ENCODE peak calls at places on chromosomes 11 and 22, in six cellular contexts. A, G, F, Z, P and D are unnamed samples.

GRCh38 chr11:120229451-120230424 is 10.2 kb upstream of the POU2F3 start:
- DNase-seq in F (no peak), A (no peak), Z (peak), G (no peak), P (no peak), D (no peak)

GRCh38 chr11:59669611-59670009 is 773 bp upstream of the PATL1 start:
- DNase-seq in G (no peak), Z (no peak), P (no peak), A (no peak), F (no peak), D (peak)

GRCh38 chr11:45894555-45895247 is 9.2 kb downstream of the MAPK8IP1 start:
- DNase-seq in G (no peak), P (no peak), F (no peak), Z (peak), A (no peak), D (no peak)

GRCh38 chr11:79076526-79077115 is 364.2 kb downstream of the TENM4 start:
- DNase-seq in A (no peak), Z (peak), G (peak), F (peak), P (no peak), D (peak)

GRCh38 chr11:57055780-57056179 is 67.1 kb downstream of the OR5AK2 start:
- DNase-seq in P (no peak), A (no peak), G (no peak), F (no peak), Z (no peak), D (no peak)

GRCh38 chr11:108853864-108854263 is 189.0 kb downstream of the DDX10 start:
- DNase-seq in Z (no peak), A (no peak), P (no peak), F (peak), G (no peak), D (no peak)

GRCh38 chr22:24181996-24182560 is 791 bp downstream of the SUSD2 start:
- DNase-seq in G (no peak), A (no peak), F (no peak), P (no peak), Z (no peak), D (no peak)

GRCh38 chr11:72585762-72586590 is 88.2 kb downstream of the PDE2A start:
- DNase-seq in G (peak), F (peak), A (peak), Z (peak), P (peak), D (peak)

GRCh38 chr22:24685804-24686203 is 82.8 kb downstream of the GGT1 start:
- DNase-seq in F (no peak), A (no peak), Z (peak), P (no peak), G (no peak), D (no peak)

GRCh38 chr22:32053165-32053755 is 10.2 kb downstream of the SLC5A1 start:
- DNase-seq in G (no peak), Z (no peak), A (no peak), F (no peak), P (no peak), D (no peak)

GRCh38 chr11:32931605-32932004 is 39.0 kb downstream of the QSER1 start:
- DNase-seq in A (no peak), F (no peak), P (no peak), G (no peak), Z (no peak), D (no peak)

GRCh38 chr11:35152575-35152974 is 13.6 kb downstream of the CD44 start:
- DNase-seq in P (no peak), F (no peak), A (no peak), Z (no peak), G (no peak), D (no peak)

GRCh38 chr11:28107331-28107725 is 628 bp downstream of the KIF18A start:
- DNase-seq in Z (peak), P (no peak), A (no peak), F (peak), G (no peak), D (peak)

GRCh38 chr11:96045622-96046456 is 121.9 kb upstream of the MTMR2 start:
- DNase-seq in F (no peak), A (no peak), G (no peak), P (no peak), Z (peak), D (no peak)

GRCh38 chr11:34640050-34640971 is 19.4 kb downstream of the EHF start:
- DNase-seq in G (no peak), F (no peak), A (no peak), Z (peak), P (no peak), D (no peak)

GRCh38 chr22:50727678-50728522 is 10.1 kb upstream of the ACR start:
- DNase-seq in F (no peak), Z (no peak), G (no peak), P (no peak), A (no peak), D (no peak)

GRCh38 chr22:49963647-49964026 is 3.1 kb downstream of the PIM3 start:
- DNase-seq in F (no peak), Z (no peak), G (no peak), A (no peak), P (no peak), D (no peak)

GRCh38 chr11:97638825-97639224 is 1249.0 kb downstream of the JRKL start:
- DNase-seq in A (no peak), F (no peak), P (no peak), Z (no peak), G (no peak), D (no peak)

GRCh38 chr22:19730662-19731360 is 7.5 kb downstream of the GP1BB start:
- DNase-seq in A (peak), P (peak), G (peak), F (peak), Z (peak), D (peak)

GRCh38 chr11:3226846-3227567 is 5.2 kb downstream of the MRGPRE start:
- DNase-seq in F (no peak), A (no peak), G (no peak), Z (peak), P (no peak), D (no peak)

GRCh38 chr22:17931400-17931825 is 92.9 kb downstream of the MICAL3 start:
- DNase-seq in G (no peak), A (no peak), Z (no peak), P (no peak), F (no peak), D (no peak)

GRCh38 chr22:41429232-41429945 is 17.2 kb downstream of the TOB2 start:
- DNase-seq in G (no peak), A (no peak), Z (peak), P (no peak), F (peak), D (no peak)

GRCh38 chr11:47184711-47185304 is 1.4 kb downstream of the PACSIN3 start:
- DNase-seq in F (no peak), P (no peak), A (no peak), Z (peak), G (no peak), D (no peak)

GRCh38 chr11:119791701-119792151 is 62.7 kb upstream of the NECTIN1 start:
- DNase-seq in F (no peak), A (no peak), Z (peak), G (no peak), P (no peak), D (no peak)

GRCh38 chr11:121890377-121890776 is 225.6 kb downstream of the BLID start:
- DNase-seq in Z (no peak), A (no peak), G (no peak), P (no peak), F (no peak), D (no peak)

GRCh38 chr11:45259607-45260006 is 26.5 kb downstream of the SYT13 start:
- DNase-seq in G (no peak), F (no peak), A (no peak), Z (no peak), P (no peak), D (no peak)

GRCh38 chr11:123137496-123138270 is 57.4 kb downstream of the CLMP start:
- DNase-seq in P (no peak), F (no peak), G (no peak), Z (peak), A (no peak), D (no peak)

GRCh38 chr11:126834149-126834548 is 166.4 kb downstream of the KIRREL3 start:
- DNase-seq in P (no peak), G (no peak), A (no peak), F (no peak), Z (no peak), D (no peak)

GRCh38 chr11:88337342-88338222 is at the start of gene CTSC:
- DNase-seq in A (peak), G (peak), Z (peak), P (peak), F (peak), D (peak)

GRCh38 chr11:70668204-70669202 is 270.2 kb downstream of the CTTN start:
- DNase-seq in P (no peak), A (no peak), G (no peak), F (no peak), Z (no peak), D (no peak)

GRCh38 chr11:44840085-44840478 is 110.6 kb downstream of the TP53I11 start:
- DNase-seq in G (no peak), P (no peak), F (no peak), Z (no peak), A (no peak), D (no peak)